ENCODE peak calls at places on chromosomes 1 and 21, in four cellular contexts. One of them, this sample, is unnamed.
A peak's percentile ranks its signal among the peaks of the same experiment; 100 is the strongest.

GRCh38 chr1:203200059-203200553 is 13.6 kb upstream of the CHI3L1 start:
- DNase-seq in C1 segment of cervical spinal cord: no peak
- DNase-seq in AG04450: peak; percentile 60
- DNase-seq in CD8-positive, alpha-beta T cell: no peak
- DNase-seq in this sample: no peak

GRCh38 chr1:62068302-62068936 is 126.2 kb upstream of the L1TD1 start:
- DNase-seq in CD8-positive, alpha-beta T cell: no peak
- DNase-seq in C1 segment of cervical spinal cord: no peak
- DNase-seq in AG04450: no peak
- DNase-seq in this sample: no peak

GRCh38 chr1:159790237-159790917 is 9.6 kb downstream of the DUSP23 start:
- DNase-seq in C1 segment of cervical spinal cord: no peak
- DNase-seq in AG04450: no peak
- DNase-seq in CD8-positive, alpha-beta T cell: no peak
- DNase-seq in this sample: no peak

GRCh38 chr1:12031039-12031980 is 12.0 kb downstream of the MIIP start:
- DNase-seq in C1 segment of cervical spinal cord: no peak
- DNase-seq in AG04450: no peak
- DNase-seq in CD8-positive, alpha-beta T cell: no peak
- DNase-seq in this sample: no peak

GRCh38 chr21:46194374-46195334 is 10.4 kb upstream of the SPATC1L start:
- DNase-seq in CD8-positive, alpha-beta T cell: no peak
- DNase-seq in AG04450: no peak
- DNase-seq in C1 segment of cervical spinal cord: no peak
- DNase-seq in this sample: no peak

GRCh38 chr1:217036757-217037156 is 313.5 kb upstream of the ESRRG start:
- DNase-seq in CD8-positive, alpha-beta T cell: no peak
- DNase-seq in AG04450: no peak
- DNase-seq in C1 segment of cervical spinal cord: no peak
- DNase-seq in this sample: no peak

GRCh38 chr1:157288511-157288910 is 150.3 kb upstream of the ETV3 start:
- DNase-seq in AG04450: no peak
- DNase-seq in CD8-positive, alpha-beta T cell: no peak
- DNase-seq in C1 segment of cervical spinal cord: no peak
- DNase-seq in this sample: no peak

GRCh38 chr1:33497410-33497809 is 25.0 kb downstream of the ZSCAN20 start:
- DNase-seq in C1 segment of cervical spinal cord: no peak
- DNase-seq in AG04450: no peak
- DNase-seq in CD8-positive, alpha-beta T cell: no peak
- DNase-seq in this sample: no peak

GRCh38 chr1:55034476-55035133 is 4.7 kb upstream of the PCSK9 start:
- DNase-seq in C1 segment of cervical spinal cord: no peak
- DNase-seq in CD8-positive, alpha-beta T cell: no peak
- DNase-seq in AG04450: no peak
- DNase-seq in this sample: no peak